ENCODE peak calls at places on chromosome X, in six cellular contexts. V is MM.1S, M is hepatocyte, R is SK-N-SH, I is PC-3, F is GM23338. G is an unnamed sample.

GRCh38 chrX:155188786-155189185 is 27.5 kb upstream of the VBP1 start:
- DNase-seq in R (no peak), V (peak), F (no peak), I (no peak), M (no peak), G (peak)

GRCh38 chrX:2703991-2704369 is 12.9 kb downstream of the CD99 start:
- DNase-seq in V (no peak), F (peak), I (no peak), R (no peak), M (no peak), G (no peak)

GRCh38 chrX:132837126-132837525 is 121.3 kb downstream of the HS6ST2 start:
- DNase-seq in F (no peak), R (no peak), V (no peak), M (peak), I (peak), G (no peak)

GRCh38 chrX:133435544-133436124 is 20.3 kb upstream of the GPC4 start:
- DNase-seq in I (no peak), M (no peak), R (no peak), V (no peak), F (peak), G (no peak)

GRCh38 chrX:149453030-149453429 is 52.1 kb downstream of the IDS start:
- DNase-seq in I (peak), V (no peak), F (no peak), M (no peak), R (no peak), G (no peak)

GRCh38 chrX:97446298-97446882 is 562.7 kb downstream of the RPA4 start:
- DNase-seq in I (peak), V (peak), M (no peak), F (peak), R (peak), G (peak)

GRCh38 chrX:18886005-18886343 is 97.9 kb downstream of the PHKA2 start:
- DNase-seq in M (no peak), I (no peak), R (no peak), V (no peak), F (no peak), G (no peak)

GRCh38 chrX:47574609-47575325 is 7.5 kb upstream of the TIMP1 start:
- DNase-seq in F (peak), R (no peak), I (no peak), M (no peak), V (no peak), G (no peak)

GRCh38 chrX:44223150-44223549 is 120.3 kb downstream of the EFHC2 start:
- DNase-seq in V (no peak), M (no peak), F (no peak), R (no peak), I (peak), G (no peak)

GRCh38 chrX:17923546-17923945 is 62.4 kb upstream of the RAI2 start:
- DNase-seq in F (peak), I (peak), M (no peak), R (peak), V (peak), G (no peak)

GRCh38 chrX:150364347-150365050 is 1.4 kb downstream of the MAMLD1 start:
- DNase-seq in M (peak), I (peak), F (peak), R (peak), V (no peak), G (no peak)

GRCh38 chrX:18041656-18042055 is 179.0 kb downstream of the BEND2 start:
- DNase-seq in M (no peak), I (peak), V (no peak), F (no peak), R (no peak), G (no peak)

GRCh38 chrX:102154900-102155805 is 624 bp downstream of the BEX5 start:
- DNase-seq in R (peak), I (no peak), M (no peak), F (peak), V (peak), G (no peak)

GRCh38 chrX:39645059-39645895 is 452.5 kb downstream of the BCOR start:
- DNase-seq in V (no peak), R (no peak), F (no peak), I (peak), M (peak), G (no peak)

GRCh38 chrX:1378306-1378758 is 13.6 kb downstream of the SLC25A6 start:
- DNase-seq in V (no peak), R (peak), I (no peak), F (no peak), M (no peak), G (no peak)

GRCh38 chrX:154396948-154397887 is 959 bp upstream of the RPL10 start:
- DNase-seq in F (peak), R (peak), M (peak), I (peak), V (peak), G (peak)

GRCh38 chrX:68995780-68996551 is 167.1 kb downstream of the EFNB1 start:
- DNase-seq in F (no peak), R (no peak), I (no peak), M (peak), V (no peak), G (no peak)
- TF ChIP-seq EZH2phosphoT487 in F (no peak), R (no peak), I (no peak), M (no peak), V (no peak), G (no peak)

GRCh38 chrX:115892787-115893671 is 277.5 kb upstream of the AGTR2 start:
- DNase-seq in V (peak), F (peak), I (peak), R (peak), M (no peak), G (no peak)
- TF ChIP-seq CTCF in V (peak), F (peak), I (peak), R (peak), M (no peak), G (no peak)

GRCh38 chrX:5380426-5380825 is 848.2 kb downstream of the NLGN4X start:
- DNase-seq in I (no peak), F (peak), M (no peak), V (no peak), R (no peak), G (no peak)
- TF ChIP-seq EZH2phosphoT487 in I (no peak), F (no peak), M (no peak), V (no peak), R (no peak), G (no peak)

GRCh38 chrX:152899111-152899873 is 1.4 kb downstream of the ZNF185 start:
- DNase-seq in V (no peak), R (no peak), I (no peak), M (no peak), F (no peak), G (no peak)
- TF ChIP-seq CTCF in V (no peak), R (no peak), I (no peak), M (no peak), F (no peak), G (no peak)

GRCh38 chrX:9786839-9787635 is 808 bp downstream of the SHROOM2 start:
- DNase-seq in R (peak), M (peak), V (no peak), F (peak), I (peak), G (no peak)

GRCh38 chrX:9794495-9794894 is 8.3 kb downstream of the SHROOM2 start:
- DNase-seq in M (no peak), R (no peak), F (no peak), V (no peak), I (no peak), G (no peak)

GRCh38 chrX:9788908-9789307 is 2.7 kb downstream of the SHROOM2 start:
- DNase-seq in F (peak), V (no peak), I (peak), R (no peak), M (peak), G (no peak)

GRCh38 chrX:9789555-9789954 is 3.3 kb downstream of the SHROOM2 start:
- DNase-seq in I (no peak), M (no peak), V (no peak), R (no peak), F (peak), G (no peak)

DNA sequence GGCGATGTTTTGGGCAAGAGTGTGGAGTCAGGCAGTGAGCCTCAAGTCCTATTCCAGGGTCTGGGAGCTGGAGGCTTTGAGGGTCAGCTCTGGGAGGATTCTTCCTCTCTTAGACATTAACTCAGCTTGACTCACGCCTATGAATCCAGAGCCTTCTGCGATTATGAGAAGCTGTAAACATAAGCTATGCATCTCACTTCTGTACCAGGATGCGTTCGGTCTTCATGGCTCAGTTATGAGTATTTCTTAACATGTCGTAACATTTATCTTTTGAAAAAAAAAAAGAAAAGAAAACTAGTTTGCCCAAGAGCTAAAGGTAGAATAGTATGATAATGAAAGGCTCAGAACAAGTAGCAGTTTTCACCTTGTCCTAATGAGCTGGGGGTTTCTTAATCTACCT is 4.6 kb downstream of the SHROOM2 start:
- DNase-seq in M (peak), I (no peak), V (no peak), F (no peak), R (no peak), G (no peak)
- TF ChIP-seq EZH2phosphoT487 in M (no peak), I (no peak), V (no peak), F (no peak), R (no peak), G (no peak)

DNA sequence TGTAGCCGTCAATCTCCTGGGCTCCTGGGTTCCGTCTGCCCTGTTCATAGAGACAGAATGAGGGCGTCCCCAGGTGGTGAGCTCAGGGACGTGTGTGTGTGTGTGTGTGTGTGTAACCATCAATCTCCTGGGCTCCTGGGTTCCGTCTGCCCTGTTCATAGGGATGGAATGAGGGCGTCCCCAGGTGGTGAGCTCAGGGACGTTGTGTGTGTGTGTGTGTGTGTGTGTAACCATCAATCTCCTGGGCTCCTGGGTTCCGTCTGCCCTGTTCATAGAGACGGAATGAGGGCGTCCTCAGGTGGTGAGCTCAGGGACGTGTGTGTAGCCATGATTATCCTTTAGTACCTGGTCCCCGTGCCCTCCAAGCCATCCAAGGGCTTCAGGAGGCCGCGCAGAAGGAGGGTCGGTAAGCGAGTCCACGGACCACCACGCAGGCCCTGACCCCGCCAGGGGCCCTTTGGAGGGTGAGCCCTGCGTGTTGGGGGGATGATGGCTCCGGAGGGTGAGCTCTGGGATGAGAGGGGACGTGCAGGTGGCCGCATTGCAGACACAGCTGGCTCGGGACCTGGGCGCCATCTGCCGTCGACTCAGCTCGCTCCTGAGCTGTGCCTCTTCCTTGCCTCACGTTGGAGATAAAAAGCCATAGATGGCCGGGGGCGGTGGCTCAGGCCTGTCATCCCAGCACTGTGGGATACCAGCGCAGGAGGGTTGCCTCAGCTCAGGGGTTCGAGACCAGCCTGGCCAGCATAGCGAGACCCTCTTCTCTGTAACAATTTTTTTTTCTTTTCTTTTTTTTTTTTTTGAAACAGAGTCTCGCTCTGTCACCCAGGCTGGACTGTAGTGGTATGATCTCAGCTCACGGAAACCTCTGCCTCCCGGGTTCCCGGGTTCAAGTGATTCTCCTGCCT is 5.4 kb upstream of the GTPBP6 start:
- DNase-seq in M (peak), V (peak), I (peak), R (peak), F (peak), G (peak)
- TF ChIP-seq CTCF in M (peak), V (no peak), I (no peak), R (peak), F (peak), G (peak)

G was measured in OCI-LY7.